ENCODE peak calls at places on chromosomes 11 and 22, in four cellular contexts. U, Y, A and X are unnamed samples.

GRCh38 chr11:123504401-123504800 is 74.3 kb downstream of the GRAMD1B start:
- DNase-seq in U (peak), Y (no peak), A (no peak), X (no peak)

GRCh38 chr11:128341280-128341679 is 246.1 kb downstream of the ETS1 start:
- DNase-seq in U (no peak), Y (no peak), A (no peak), X (no peak)

GRCh38 chr22:50627452-50627913 is 469 bp downstream of the ARSA start:
- DNase-seq in U (no peak), Y (no peak), A (peak), X (no peak)

GRCh38 chr11:15761235-15761634 is 595.1 kb downstream of the SOX6 start:
- DNase-seq in U (no peak), Y (no peak), A (no peak), X (no peak)

GRCh38 chr22:43191831-43192230 is 4.9 kb upstream of the TTLL12 start:
- DNase-seq in U (no peak), Y (no peak), A (no peak), X (no peak)

GRCh38 chr11:68950268-68950667 is 30.5 kb downstream of the MRGPRD start:
- DNase-seq in U (peak), Y (no peak), A (no peak), X (peak)

GRCh38 chr22:37079668-37080171 is 28.2 kb downstream of the KCTD17 start:
- DNase-seq in U (peak), Y (no peak), A (no peak), X (no peak)

GRCh38 chr22:39219071-39220050 is 25.4 kb downstream of the PDGFB start:
- DNase-seq in U (peak), Y (no peak), A (no peak), X (peak)

GRCh38 chr11:71366076-71366475 is 82.1 kb downstream of the DHCR7 start:
- DNase-seq in U (no peak), Y (no peak), A (no peak), X (no peak)

GRCh38 chr11:60706931-60707330 is 7.5 kb downstream of the MS4A8 start:
- DNase-seq in U (no peak), Y (no peak), A (no peak), X (no peak)

GRCh38 chr22:25759825-25760231 is 17.8 kb downstream of the MYO18B start:
- DNase-seq in U (peak), Y (no peak), A (peak), X (peak)

GRCh38 chr22:32255726-32256125 is 579 bp upstream of the SLC5A4 start:
- DNase-seq in U (no peak), Y (no peak), A (no peak), X (no peak)

GRCh38 chr11:100855466-100856067 is 168.5 kb downstream of the ARHGAP42 start:
- DNase-seq in U (peak), Y (no peak), A (peak), X (peak)

GRCh38 chr11:64409707-64410395 is 50.9 kb downstream of the RPS6KA4 start:
- DNase-seq in U (no peak), Y (no peak), A (no peak), X (no peak)

GRCh38 chr11:129862123-129862522 is 33.3 kb downstream of the NFRKB start:
- DNase-seq in U (no peak), Y (no peak), A (no peak), X (peak)

GRCh38 chr11:2378527-2379210 is 1.6 kb downstream of the CD81 start:
- DNase-seq in U (no peak), Y (no peak), A (no peak), X (no peak)
- TF ChIP-seq RAD21 in U (no peak), Y (no peak), A (no peak), X (no peak)

DNA sequence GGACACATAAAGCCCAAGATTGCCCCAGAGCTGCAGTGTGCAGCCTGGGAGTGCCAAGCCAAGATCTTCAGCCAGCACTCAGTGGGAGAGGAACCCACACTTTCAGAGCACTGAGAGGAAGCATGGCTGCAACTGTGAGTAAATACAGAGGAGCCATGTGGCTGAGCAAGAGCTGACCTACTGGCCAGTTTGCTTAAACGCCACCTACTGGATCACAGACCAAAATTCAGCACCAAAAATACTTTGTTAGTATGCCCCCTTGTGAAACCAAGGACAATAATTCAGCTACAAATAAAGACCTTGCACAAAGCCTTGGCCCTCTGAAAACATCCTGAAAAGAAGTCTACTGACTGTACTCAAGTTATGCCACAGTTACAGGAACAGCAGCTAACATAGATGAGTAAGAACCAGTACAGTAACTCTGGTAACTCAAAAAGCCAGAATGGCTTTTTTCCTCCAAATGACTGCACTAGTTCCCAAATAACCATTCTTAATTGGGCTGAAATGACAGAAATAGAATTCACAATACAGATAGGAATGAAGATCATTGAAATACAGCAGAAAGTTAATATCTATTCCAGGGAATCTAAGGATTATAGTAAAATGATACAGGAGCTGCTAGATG is 10.1 kb upstream of the OR4A15 start:
- DNase-seq in U (peak), Y (no peak), A (no peak), X (no peak)
- TF ChIP-seq MYC in U (no peak), Y (no peak), A (no peak), X (no peak)

GRCh38 chr11:20452585-20452984 is 65.1 kb downstream of the PRMT3 start:
- DNase-seq in U (no peak), Y (no peak), A (no peak), X (no peak)
- TF ChIP-seq RAD21 in U (no peak), Y (no peak), A (no peak), X (no peak)

GRCh38 chr11:1752907-1753425 is 2.6 kb upstream of the IFITM10 start:
- DNase-seq in U (no peak), Y (no peak), A (no peak), X (no peak)
- TF ChIP-seq MYC in U (no peak), Y (no peak), A (no peak), X (no peak)

DNA sequence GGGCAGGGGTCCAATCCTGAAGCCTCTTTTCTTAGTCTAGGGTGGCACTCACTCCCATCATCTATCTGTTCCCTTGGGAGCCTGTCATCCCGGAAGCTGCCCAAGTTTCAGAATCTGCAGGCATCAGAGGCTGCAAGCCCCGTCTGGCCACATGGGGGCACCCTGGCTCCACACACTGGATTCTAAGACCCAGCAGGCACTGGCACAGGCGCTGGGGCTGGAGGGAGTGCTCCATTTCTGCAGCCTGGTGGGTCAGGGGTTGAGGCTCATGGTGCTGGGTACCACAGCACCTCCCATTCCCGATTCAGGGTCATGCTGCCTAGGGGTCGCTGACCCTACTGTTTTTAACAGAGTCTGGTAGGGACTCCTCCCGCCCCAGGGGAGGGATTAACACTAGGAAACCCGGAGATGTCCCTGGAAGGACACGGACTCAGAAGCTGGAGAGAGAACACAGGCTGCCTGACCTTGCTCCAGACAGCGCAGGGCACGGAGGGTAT is 243.9 kb upstream of the SYN3 start:
- DNase-seq in U (peak), Y (peak), A (peak), X (peak)
- TF ChIP-seq RAD21 in U (peak), Y (peak), A (peak), X (peak)

DNA sequence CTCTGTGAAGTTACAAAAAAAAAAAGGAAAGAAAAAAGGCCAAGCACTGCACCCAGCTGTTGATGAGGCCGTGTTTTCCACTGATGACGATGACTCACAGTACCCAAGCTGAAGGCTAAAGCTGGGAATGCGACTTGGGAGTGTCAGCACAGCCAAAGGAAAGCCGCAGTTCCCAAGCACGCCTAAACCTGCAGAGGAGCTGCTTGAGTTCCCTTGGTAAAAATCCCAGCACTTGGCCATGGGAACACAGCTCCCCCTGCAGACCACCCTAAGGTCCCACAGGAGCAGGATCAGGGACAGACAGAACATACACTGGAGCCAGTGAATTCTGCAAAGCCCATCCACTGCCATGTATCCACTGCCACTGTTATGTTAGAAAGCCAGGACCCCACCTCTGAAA is 39.9 kb downstream of the SERGEF start:
- DNase-seq in U (peak), Y (no peak), A (peak), X (peak)
- TF ChIP-seq MYC in U (no peak), Y (no peak), A (no peak), X (no peak)

GRCh38 chr11:1410366-1411291 is 20.9 kb downstream of the BRSK2 start:
- DNase-seq in U (no peak), Y (no peak), A (no peak), X (no peak)
- TF ChIP-seq RAD21 in U (no peak), Y (no peak), A (no peak), X (no peak)